ENCODE peak calls at places on chromosomes 16 and 17, in ten cellular contexts. One of them, this sample, is unnamed.
A peak's percentile ranks its signal among the peaks of the same experiment; 100 is the strongest.

GRCh38 chr16:2966043-2966802 is 2.1 kb downstream of the KREMEN2 start:
- DNase-seq in PC-9: no peak
- DNase-seq in posterior vena cava: no peak
- DNase-seq in activated CD8-positive, alpha-beta T cell treated with anti-CD3 and anti-CD28 coated beads, Interleukin-2, amount 10 ng/mL, durations not matched to agents 7 days and 5 days: no peak
- DNase-seq in cerebellum: no peak
- DNase-seq in osteocyte: peak; percentile 75
- DNase-seq in NCI-H1417: no peak
- DNase-seq in body of pancreas: no peak
- DNase-seq in GM03348: no peak
- DNase-seq in RWPE2: peak; percentile 54
- DNase-seq in this sample: no peak

GRCh38 chr16:12819126-12820117 is 15.7 kb upstream of the CPPED1 start:
- DNase-seq in PC-9: no peak
- DNase-seq in NCI-H1417: peak; percentile 39
- DNase-seq in GM03348: peak; percentile 88
- DNase-seq in activated CD8-positive, alpha-beta T cell treated with anti-CD3 and anti-CD28 coated beads, Interleukin-2, amount 10 ng/mL, durations not matched to agents 7 days and 5 days: peak; percentile 81
- DNase-seq in body of pancreas: peak; percentile 58
- DNase-seq in posterior vena cava: peak; percentile 92
- DNase-seq in osteocyte: peak; percentile 92
- DNase-seq in RWPE2: no peak
- DNase-seq in cerebellum: no peak
- DNase-seq in this sample: peak; percentile 63

GRCh38 chr16:83402969-83403368 is 404.8 kb upstream of the HSBP1 start:
- DNase-seq in NCI-H1417: peak; percentile 33
- DNase-seq in RWPE2: no peak
- DNase-seq in body of pancreas: no peak
- DNase-seq in GM03348: peak; percentile 49
- DNase-seq in activated CD8-positive, alpha-beta T cell treated with anti-CD3 and anti-CD28 coated beads, Interleukin-2, amount 10 ng/mL, durations not matched to agents 7 days and 5 days: no peak
- DNase-seq in posterior vena cava: no peak
- DNase-seq in cerebellum: no peak
- DNase-seq in PC-9: no peak
- DNase-seq in osteocyte: no peak
- DNase-seq in this sample: no peak

GRCh38 chr17:48429638-48430586 is at the start of gene SKAP1:
- DNase-seq in GM03348: no peak
- DNase-seq in NCI-H1417: no peak
- DNase-seq in PC-9: peak; percentile 17
- DNase-seq in cerebellum: no peak
- DNase-seq in body of pancreas: peak; percentile 48
- DNase-seq in activated CD8-positive, alpha-beta T cell treated with anti-CD3 and anti-CD28 coated beads, Interleukin-2, amount 10 ng/mL, durations not matched to agents 7 days and 5 days: peak; percentile 67
- DNase-seq in RWPE2: no peak
- DNase-seq in posterior vena cava: peak; percentile 67
- DNase-seq in osteocyte: no peak
- DNase-seq in this sample: no peak

GRCh38 chr16:77585379-77585778 is 136.9 kb upstream of the NUDT7 start:
- DNase-seq in osteocyte: no peak
- DNase-seq in posterior vena cava: no peak
- DNase-seq in PC-9: no peak
- DNase-seq in body of pancreas: no peak
- DNase-seq in activated CD8-positive, alpha-beta T cell treated with anti-CD3 and anti-CD28 coated beads, Interleukin-2, amount 10 ng/mL, durations not matched to agents 7 days and 5 days: no peak
- DNase-seq in GM03348: no peak
- DNase-seq in NCI-H1417: no peak
- DNase-seq in cerebellum: no peak
- DNase-seq in RWPE2: no peak
- DNase-seq in this sample: no peak

GRCh38 chr17:1703063-1703462 is 7.1 kb downstream of the TLCD2 start:
- DNase-seq in NCI-H1417: no peak
- DNase-seq in cerebellum: no peak
- DNase-seq in RWPE2: no peak
- DNase-seq in osteocyte: no peak
- DNase-seq in GM03348: no peak
- DNase-seq in PC-9: no peak
- DNase-seq in activated CD8-positive, alpha-beta T cell treated with anti-CD3 and anti-CD28 coated beads, Interleukin-2, amount 10 ng/mL, durations not matched to agents 7 days and 5 days: no peak
- DNase-seq in posterior vena cava: no peak
- DNase-seq in body of pancreas: no peak
- DNase-seq in this sample: no peak

GRCh38 chr17:75511270-75511609 is 4.1 kb downstream of the CASKIN2 start:
- DNase-seq in GM03348: no peak
- DNase-seq in PC-9: no peak
- DNase-seq in activated CD8-positive, alpha-beta T cell treated with anti-CD3 and anti-CD28 coated beads, Interleukin-2, amount 10 ng/mL, durations not matched to agents 7 days and 5 days: no peak
- DNase-seq in NCI-H1417: no peak
- DNase-seq in RWPE2: no peak
- DNase-seq in posterior vena cava: no peak
- DNase-seq in body of pancreas: no peak
- DNase-seq in osteocyte: no peak
- DNase-seq in cerebellum: no peak
- DNase-seq in this sample: no peak

GRCh38 chr17:82030470-82031302 is 792 bp upstream of the RAC3 start:
- DNase-seq in posterior vena cava: peak; percentile 96
- DNase-seq in osteocyte: peak; percentile 95
- DNase-seq in GM03348: peak; percentile 90
- DNase-seq in NCI-H1417: peak; percentile 79
- DNase-seq in cerebellum: peak; percentile 88
- DNase-seq in body of pancreas: peak; percentile 84
- DNase-seq in RWPE2: no peak
- DNase-seq in PC-9: peak; percentile 92
- DNase-seq in activated CD8-positive, alpha-beta T cell treated with anti-CD3 and anti-CD28 coated beads, Interleukin-2, amount 10 ng/mL, durations not matched to agents 7 days and 5 days: peak; percentile 88
- DNase-seq in this sample: peak; percentile 88

GRCh38 chr16:15949210-15950166 is at the start of gene ABCC1:
- DNase-seq in PC-9: peak; percentile 51
- DNase-seq in activated CD8-positive, alpha-beta T cell treated with anti-CD3 and anti-CD28 coated beads, Interleukin-2, amount 10 ng/mL, durations not matched to agents 7 days and 5 days: peak; percentile 56
- DNase-seq in RWPE2: no peak
- DNase-seq in posterior vena cava: peak; percentile 81
- DNase-seq in NCI-H1417: peak; percentile 10
- DNase-seq in body of pancreas: peak; percentile 63
- DNase-seq in cerebellum: peak; percentile 83
- DNase-seq in GM03348: peak; percentile 94
- DNase-seq in osteocyte: no peak
- DNase-seq in this sample: peak; percentile 49

GRCh38 chr17:66387391-66387981 is 85.1 kb downstream of the PRKCA start:
- DNase-seq in activated CD8-positive, alpha-beta T cell treated with anti-CD3 and anti-CD28 coated beads, Interleukin-2, amount 10 ng/mL, durations not matched to agents 7 days and 5 days: no peak
- DNase-seq in posterior vena cava: no peak
- DNase-seq in osteocyte: no peak
- DNase-seq in NCI-H1417: peak; percentile 29
- DNase-seq in RWPE2: no peak
- DNase-seq in cerebellum: no peak
- DNase-seq in GM03348: no peak
- DNase-seq in body of pancreas: no peak
- DNase-seq in PC-9: no peak
- DNase-seq in this sample: no peak

GRCh38 chr17:69567130-69567529 is 152.6 kb downstream of the MAP2K6 start:
- DNase-seq in RWPE2: no peak
- DNase-seq in body of pancreas: no peak
- DNase-seq in cerebellum: no peak
- DNase-seq in NCI-H1417: no peak
- DNase-seq in activated CD8-positive, alpha-beta T cell treated with anti-CD3 and anti-CD28 coated beads, Interleukin-2, amount 10 ng/mL, durations not matched to agents 7 days and 5 days: no peak
- DNase-seq in posterior vena cava: no peak
- DNase-seq in osteocyte: no peak
- DNase-seq in GM03348: peak; percentile 9
- DNase-seq in PC-9: no peak
- DNase-seq in this sample: peak; percentile 28

GRCh38 chr17:83200746-83201145 is 121.3 kb downstream of the METRNL start:
- DNase-seq in body of pancreas: peak; percentile 1
- DNase-seq in GM03348: no peak
- DNase-seq in osteocyte: no peak
- DNase-seq in activated CD8-positive, alpha-beta T cell treated with anti-CD3 and anti-CD28 coated beads, Interleukin-2, amount 10 ng/mL, durations not matched to agents 7 days and 5 days: no peak
- DNase-seq in NCI-H1417: no peak
- DNase-seq in cerebellum: no peak
- DNase-seq in RWPE2: peak; percentile 38
- DNase-seq in PC-9: no peak
- DNase-seq in posterior vena cava: peak; percentile 78
- DNase-seq in this sample: no peak

GRCh38 chr16:74982303-74982702 is 2.6 kb downstream of the WDR59 start:
- DNase-seq in PC-9: no peak
- DNase-seq in activated CD8-positive, alpha-beta T cell treated with anti-CD3 and anti-CD28 coated beads, Interleukin-2, amount 10 ng/mL, durations not matched to agents 7 days and 5 days: no peak
- DNase-seq in cerebellum: no peak
- DNase-seq in GM03348: no peak
- DNase-seq in NCI-H1417: no peak
- DNase-seq in RWPE2: no peak
- DNase-seq in osteocyte: no peak
- DNase-seq in body of pancreas: no peak
- DNase-seq in posterior vena cava: no peak
- DNase-seq in this sample: no peak

GRCh38 chr17:49595328-49595727 is 19.7 kb downstream of the NXPH3 start:
- DNase-seq in RWPE2: no peak
- DNase-seq in GM03348: no peak
- DNase-seq in cerebellum: no peak
- DNase-seq in body of pancreas: no peak
- DNase-seq in posterior vena cava: no peak
- DNase-seq in PC-9: no peak
- DNase-seq in osteocyte: no peak
- DNase-seq in activated CD8-positive, alpha-beta T cell treated with anti-CD3 and anti-CD28 coated beads, Interleukin-2, amount 10 ng/mL, durations not matched to agents 7 days and 5 days: no peak
- DNase-seq in NCI-H1417: no peak
- DNase-seq in this sample: no peak

GRCh38 chr17:78313735-78314648 is 45.9 kb downstream of the SOCS3 start:
- DNase-seq in RWPE2: peak; percentile 94
- DNase-seq in PC-9: peak; percentile 98
- DNase-seq in NCI-H1417: peak; percentile 82
- DNase-seq in osteocyte: peak; percentile 89
- DNase-seq in activated CD8-positive, alpha-beta T cell treated with anti-CD3 and anti-CD28 coated beads, Interleukin-2, amount 10 ng/mL, durations not matched to agents 7 days and 5 days: peak; percentile 80
- DNase-seq in GM03348: peak; percentile 91
- DNase-seq in body of pancreas: peak; percentile 88
- DNase-seq in posterior vena cava: peak; percentile 92
- DNase-seq in cerebellum: peak; percentile 28
- DNase-seq in this sample: peak; percentile 99

GRCh38 chr17:41382396-41382795 is 290 bp upstream of the KRT34 start:
- DNase-seq in NCI-H1417: no peak
- DNase-seq in activated CD8-positive, alpha-beta T cell treated with anti-CD3 and anti-CD28 coated beads, Interleukin-2, amount 10 ng/mL, durations not matched to agents 7 days and 5 days: no peak
- DNase-seq in body of pancreas: no peak
- DNase-seq in GM03348: peak; percentile 84
- DNase-seq in osteocyte: no peak
- DNase-seq in PC-9: no peak
- DNase-seq in posterior vena cava: no peak
- DNase-seq in RWPE2: no peak
- DNase-seq in cerebellum: no peak
- DNase-seq in this sample: no peak

This sample was measured in PC-3.